ENCODE peak calls at places on chromosomes 7 and 10, in ten cellular contexts. H is ELR; X is DMS 273 treated with DMSO at 0.1 percent for 48 hours; F is AG09309; D is naive thymus-derived CD8-positive, alpha-beta T cell; P is GM23338; O is NCI-H1092; Q is BJ; U is neural progenitor cell; W is left cardiac atrium. E is an unnamed sample.

GRCh38 chr7:107505997-107506682 is 36.3 kb downstream of the GPR22 start:
- DNase-seq in H (no peak), X (peak; percentile 42), F (no peak), D (no peak), P (no peak), O (peak; percentile 56), Q (no peak), U (no peak), W (no peak), E (no peak)

GRCh38 chr10:28806481-28806880 is 129.2 kb downstream of the BAMBI start:
- DNase-seq in H (no peak), X (no peak), F (no peak), D (no peak), P (no peak), O (no peak), Q (no peak), U (no peak), W (no peak), E (no peak)

GRCh38 chr10:46223626-46224413 is 63.0 kb upstream of the ANTXRL start:
- DNase-seq in H (no peak), X (no peak), F (no peak), D (no peak), P (no peak), O (no peak), Q (no peak), U (no peak), W (no peak), E (no peak)

GRCh38 chr10:124534231-124534798 is 72.7 kb downstream of the LHPP start:
- DNase-seq in H (no peak), X (no peak), F (no peak), D (peak; percentile 19), P (peak; percentile 41), O (no peak), Q (no peak), U (peak; percentile 60), W (no peak), E (no peak)

GRCh38 chr7:6654842-6655610 is 17.9 kb downstream of the ZNF316 start:
- DNase-seq in H (no peak), X (no peak), F (no peak), D (no peak), P (no peak), O (no peak), Q (no peak), U (no peak), W (no peak), E (no peak)

GRCh38 chr10:122373713-122374112 is 795 bp upstream of the PLEKHA1 start:
- DNase-seq in H (peak; percentile 11), X (no peak), F (no peak), D (no peak), P (peak; percentile 11), O (no peak), Q (no peak), U (no peak), W (no peak), E (peak; percentile 42)

GRCh38 chr7:135670179-135670578 is 7.9 kb downstream of the STMP1 start:
- DNase-seq in H (peak; percentile 78), X (no peak), F (no peak), D (no peak), P (no peak), O (no peak), Q (no peak), U (no peak), W (no peak), E (no peak)

GRCh38 chr7:130485734-130486113 is 6.2 kb upstream of the MEST start:
- DNase-seq in H (no peak), X (no peak), F (no peak), D (no peak), P (no peak), O (no peak), Q (no peak), U (no peak), W (no peak), E (no peak)

GRCh38 chr7:24388212-24388611 is 104.2 kb downstream of the NPY start:
- DNase-seq in H (no peak), X (no peak), F (no peak), D (no peak), P (no peak), O (no peak), Q (no peak), U (no peak), W (no peak), E (no peak)

GRCh38 chr10:688287-688620 is 1.2 kb downstream of the DIP2C start:
- DNase-seq in H (peak; percentile 25), X (no peak), F (no peak), D (no peak), P (no peak), O (no peak), Q (no peak), U (no peak), W (no peak), E (peak; percentile 40)

GRCh38 chr10:104622598-104623209 is 18.4 kb upstream of the SORCS3 start:
- DNase-seq in H (peak; percentile 65), X (no peak), F (no peak), D (no peak), P (peak; percentile 84), O (no peak), Q (no peak), U (peak; percentile 79), W (no peak), E (peak; percentile 52)

GRCh38 chr10:93062499-93063216 is 2.1 kb downstream of the CYP26C1 start:
- DNase-seq in H (peak; percentile 53), X (no peak), F (no peak), D (peak; percentile 35), P (peak; percentile 85), O (no peak), Q (no peak), U (peak; percentile 61), W (no peak), E (no peak)

GRCh38 chr7:76268376-76268775 is 34.1 kb upstream of the HSPB1 start:
- DNase-seq in H (no peak), X (no peak), F (no peak), D (no peak), P (no peak), O (no peak), Q (no peak), U (no peak), W (no peak), E (no peak)